ENCODE peak calls at places on chromosomes 5 and 9, in eight cellular contexts. V is stomach, W is upper lobe of left lung, E is GM12878, I is fibroblast of lung, L is endothelial cell of umbilical vein, R is neural progenitor cell, K is prostate gland. Y is an unnamed sample.

GRCh38 chr5:124528838-124529237 is 217.6 kb downstream of the ZNF608 start:
- DNase-seq in V (no peak), W (no peak), E (no peak), I (peak; percentile 93), L (no peak), R (no peak), K (no peak), Y (no peak)

GRCh38 chr9:23638837-23639426 is 187.1 kb downstream of the ELAVL2 start:
- DNase-seq in V (no peak), W (no peak), E (no peak), I (peak; percentile 79), L (no peak), R (no peak), K (no peak), Y (no peak)

GRCh38 chr9:129656795-129657390 is 8.6 kb upstream of the PRRX2 start:
- DNase-seq in V (no peak), W (no peak), E (no peak), I (peak; percentile 65), L (no peak), R (no peak), K (peak; percentile 40), Y (no peak)

GRCh38 chr5:57117601-57118000 is 56.3 kb upstream of the GPBP1 start:
- DNase-seq in V (no peak), W (no peak), E (peak; percentile 7), I (peak; percentile 2), L (no peak), R (no peak), K (no peak), Y (no peak)

GRCh38 chr5:151101151-151101550 is 20.3 kb upstream of the TNIP1 start:
- DNase-seq in V (peak; percentile 81), W (no peak), E (no peak), I (no peak), L (no peak), R (no peak), K (no peak), Y (peak; percentile 81)

GRCh38 chr5:7261049-7261448 is 134.9 kb upstream of the ADCY2 start:
- DNase-seq in V (no peak), W (no peak), E (no peak), I (peak; percentile 48), L (no peak), R (peak; percentile 93), K (peak; percentile 22), Y (no peak)

GRCh38 chr5:55316289-55316688 is 8.5 kb downstream of the MTREX start:
- DNase-seq in V (no peak), W (no peak), E (no peak), I (no peak), L (no peak), R (no peak), K (no peak), Y (no peak)

GRCh38 chr5:138596105-138596987 is 21.1 kb upstream of the HSPA9 start:
- DNase-seq in V (no peak), W (no peak), E (no peak), I (no peak), L (no peak), R (peak; percentile 26), K (no peak), Y (no peak)

GRCh38 chr5:173753307-173754168 is 134.6 kb upstream of the CPEB4 start:
- DNase-seq in V (no peak), W (peak; percentile 68), E (no peak), I (no peak), L (no peak), R (peak; percentile 91), K (peak; percentile 48), Y (no peak)

GRCh38 chr5:154478224-154478565 is at the start of gene HAND1:
- DNase-seq in V (peak; percentile 40), W (peak; percentile 36), E (no peak), I (no peak), L (peak; percentile 34), R (peak; percentile 92), K (no peak), Y (peak; percentile 80)

GRCh38 chr5:74895906-74896305 is 29.7 kb upstream of the FAM169A start:
- DNase-seq in V (peak; percentile 75), W (peak; percentile 72), E (no peak), I (peak; percentile 90), L (peak; percentile 71), R (no peak), K (peak; percentile 68), Y (peak; percentile 94)

GRCh38 chr9:92115977-92116285 is 718 bp upstream of the SPTLC1 start:
- DNase-seq in V (no peak), W (no peak), E (no peak), I (no peak), L (no peak), R (no peak), K (no peak), Y (no peak)

GRCh38 chr9:132978451-132979087 is at the start of gene GFI1B:
- DNase-seq in V (no peak), W (no peak), E (no peak), I (no peak), L (no peak), R (no peak), K (no peak), Y (no peak)

GRCh38 chr9:116124472-116125040 is 29.0 kb upstream of the PAPPA start:
- DNase-seq in V (no peak), W (peak; percentile 25), E (no peak), I (no peak), L (no peak), R (no peak), K (no peak), Y (no peak)

GRCh38 chr5:39074009-39074886 is at the start of gene RICTOR:
- DNase-seq in V (peak; percentile 91), W (peak; percentile 92), E (peak; percentile 66), I (peak; percentile 82), L (peak; percentile 91), R (peak; percentile 95), K (peak; percentile 87), Y (peak; percentile 93)

GRCh38 chr5:132134384-132134783 is 60.8 kb downstream of the CSF2 start:
- DNase-seq in V (no peak), W (no peak), E (no peak), I (peak; percentile 17), L (peak; percentile 36), R (no peak), K (no peak), Y (no peak)
- TF ChIP-seq CTCF in V (no peak), W (no peak), E (peak; percentile 23), I (peak; percentile 18), L (peak; percentile 36), R (peak; percentile 18), K (no peak), Y (no peak)

DNA sequence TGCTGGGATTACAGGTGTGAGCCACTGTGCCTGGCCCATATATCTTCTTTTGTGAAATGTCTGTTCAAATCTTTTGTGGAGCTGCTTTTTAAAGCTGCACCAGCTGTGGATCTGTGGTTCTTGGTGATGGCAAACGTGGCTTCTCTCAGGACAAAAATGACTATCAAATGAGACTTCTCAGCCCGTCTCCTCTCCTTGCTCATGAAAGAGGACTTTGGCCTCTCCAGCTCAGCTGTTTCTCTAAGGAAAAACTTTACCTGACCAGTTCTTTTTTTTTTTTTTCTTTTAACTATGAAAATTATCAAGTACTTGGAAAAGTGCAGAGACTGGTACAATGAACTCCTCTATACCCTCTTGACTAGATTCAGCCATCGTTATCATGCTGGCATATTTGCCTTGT is 44.7 kb downstream of the RALGPS1 start:
- DNase-seq in V (no peak), W (no peak), E (no peak), I (no peak), L (no peak), R (no peak), K (no peak), Y (no peak)
- H3K4me1 ChIP-seq in V (peaks cover 8% of the 10 kb centered on the region), W (peaks cover 9% of the 10 kb centered on the region), E (no peaks in the 10 kb centered on the region), I (peaks cover 5% of the 10 kb centered on the region), L (no peaks in the 10 kb centered on the region), R (peaks cover 14% of the 10 kb centered on the region), K (no peaks in the 10 kb centered on the region), Y (peaks cover 11% of the 10 kb centered on the region)

DNA sequence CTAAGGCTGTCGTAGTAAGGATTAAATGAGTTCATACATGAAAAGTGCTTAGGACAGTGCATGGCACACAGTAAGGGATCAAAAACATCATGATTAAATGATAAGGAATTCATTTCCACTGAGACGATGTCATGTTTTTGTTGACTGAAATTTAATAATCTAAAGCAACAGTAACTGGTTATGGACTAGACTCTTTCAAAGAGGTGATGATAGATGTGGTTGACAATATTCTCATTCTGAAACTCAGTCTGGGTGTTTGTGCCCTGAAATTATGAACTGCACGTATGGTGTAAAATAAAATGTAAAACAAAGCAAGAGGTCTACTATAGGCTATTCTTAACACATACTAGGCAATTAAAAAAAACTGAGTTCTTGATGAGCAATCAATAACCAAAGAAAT is 280.0 kb downstream of the DENND1A start:
- DNase-seq in V (no peak), W (no peak), E (no peak), I (no peak), L (no peak), R (no peak), K (no peak), Y (no peak)
- TF ChIP-seq CTCF in V (no peak), W (no peak), E (no peak), I (no peak), L (no peak), R (no peak), K (no peak), Y (no peak)

DNA sequence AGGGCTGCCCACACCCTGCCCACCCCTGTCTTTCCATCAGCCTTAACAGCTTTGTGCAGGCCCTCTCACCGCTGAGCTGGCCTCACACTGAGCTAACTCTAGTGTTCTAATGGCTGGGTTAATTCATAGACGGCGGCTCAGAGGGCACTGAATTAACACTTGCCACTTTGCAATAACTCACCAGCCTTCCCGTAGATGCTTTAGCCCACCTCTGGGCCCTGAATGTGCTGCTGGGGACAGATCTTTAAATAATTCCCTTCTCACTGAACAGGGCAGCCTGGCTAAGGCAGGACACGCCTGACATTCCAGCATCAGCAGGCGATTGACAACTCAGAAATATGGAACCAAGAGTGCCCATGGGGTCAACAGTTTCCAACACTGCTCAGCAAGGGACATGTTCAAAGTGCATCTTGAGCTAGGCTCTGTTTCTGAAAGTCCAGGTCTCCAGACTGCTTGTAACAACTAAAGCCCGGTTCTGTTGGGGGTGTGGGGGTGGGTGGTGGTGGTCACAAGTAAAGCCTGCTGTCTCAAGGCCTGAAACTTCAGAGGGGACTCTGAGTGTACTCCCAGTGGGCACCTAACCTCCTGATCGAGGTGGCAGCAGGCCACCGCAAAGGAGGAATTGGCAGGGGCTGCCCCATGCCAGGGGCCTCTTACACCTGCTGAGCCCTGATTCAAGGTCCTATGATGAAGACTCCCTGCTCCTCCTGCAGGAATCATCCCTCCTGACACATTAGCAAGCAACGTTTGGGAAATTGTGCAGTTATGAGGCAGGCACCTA is 248.3 kb downstream of the FSTL4 start:
- DNase-seq in V (no peak), W (no peak), E (no peak), I (no peak), L (no peak), R (no peak), K (no peak), Y (no peak)
- H3K4me1 ChIP-seq in V (no peaks in the 10 kb centered on the region), W (no peaks in the 10 kb centered on the region), E (no peaks in the 10 kb centered on the region), I (no peaks in the 10 kb centered on the region), L (no peaks in the 10 kb centered on the region), R (peaks cover 73% of the 10 kb centered on the region), K (no peaks in the 10 kb centered on the region), Y (no peaks in the 10 kb centered on the region)

DNA sequence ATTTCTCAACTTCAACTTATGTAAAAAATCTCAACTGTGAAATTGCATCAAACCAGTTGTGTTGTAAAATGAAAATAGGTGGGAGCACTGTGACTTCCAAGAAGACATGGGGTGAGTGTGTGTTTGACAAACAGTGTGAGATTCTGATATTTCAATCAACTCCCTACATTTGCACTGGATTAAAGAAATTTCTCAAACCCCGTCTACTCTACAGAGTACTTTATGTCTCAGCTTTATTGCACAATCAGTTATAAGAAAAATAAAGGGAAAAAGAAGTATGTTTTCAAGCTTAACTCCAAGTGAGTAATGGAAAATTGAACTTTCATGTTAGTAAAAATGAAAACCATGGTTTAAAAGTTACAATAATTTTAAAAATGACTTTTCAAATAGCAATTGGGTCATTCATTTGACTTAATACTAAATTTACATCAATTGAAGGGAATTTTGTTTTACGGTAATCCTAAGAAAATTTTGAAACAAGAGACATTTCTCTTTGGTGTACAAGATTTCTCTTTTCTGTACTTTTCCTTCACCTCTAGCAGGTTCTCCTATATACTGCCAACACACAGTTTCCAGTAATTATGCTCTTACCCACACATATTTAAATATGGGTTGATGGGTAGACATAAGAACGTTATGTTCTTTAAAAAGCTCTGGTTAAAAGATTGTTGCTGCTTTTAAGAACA is 80.3 kb downstream of the CDO1 start:
- DNase-seq in V (no peak), W (no peak), E (no peak), I (no peak), L (no peak), R (no peak), K (no peak), Y (no peak)
- TF ChIP-seq CTCF in V (no peak), W (no peak), E (no peak), I (no peak), L (no peak), R (no peak), K (no peak), Y (no peak)